ENCODE peak calls at places on chromosomes 2 and 18, in six cellular contexts. T is neural crest cell, H is colonic mucosa, I is OCI-LY7, L is neural progenitor cell, E is epithelial cell of esophagus. U is an unnamed sample.

GRCh38 chr2:110853516-110853915 is 121.1 kb downstream of the ACOXL start:
- DNase-seq in H (peak; percentile 57), T (peak; percentile 43), L (peak; percentile 55), I (peak; percentile 67), E (peak; percentile 44), U (no peak)

GRCh38 chr2:3405876-3406275 is 26.4 kb downstream of the TRAPPC12 start:
- DNase-seq in T (no peak), L (no peak), I (no peak), H (no peak), E (no peak), U (no peak)

GRCh38 chr18:6044773-6045172 is 149.5 kb upstream of the TMEM200C start:
- DNase-seq in H (no peak), L (no peak), I (no peak), E (no peak), T (no peak), U (no peak)

GRCh38 chr18:75341267-75341666 is 86.2 kb downstream of the SMIM21 start:
- DNase-seq in T (no peak), E (no peak), H (no peak), L (peak; percentile 84), I (no peak), U (no peak)

GRCh38 chr2:119693967-119694366 is 15.0 kb downstream of the TMEM177 start:
- DNase-seq in L (no peak), E (no peak), T (no peak), H (no peak), I (no peak), U (no peak)

GRCh38 chr2:102618452-102619413 is 620 bp upstream of the SLC9A2 start:
- DNase-seq in L (peak; percentile 62), I (no peak), H (peak; percentile 79), T (peak; percentile 23), E (no peak), U (no peak)

GRCh38 chr2:64217198-64217869 is 73.1 kb upstream of the PELI1 start:
- DNase-seq in L (no peak), I (no peak), E (no peak), H (no peak), T (no peak), U (no peak)

GRCh38 chr2:78967294-78967693 is 58.2 kb upstream of the REG3G start:
- DNase-seq in E (no peak), T (no peak), H (no peak), I (no peak), L (no peak), U (no peak)

GRCh38 chr18:58856881-58857280 is 7.8 kb upstream of the ZNF532 start:
- DNase-seq in H (no peak), E (peak; percentile 82), L (no peak), T (no peak), I (no peak), U (peak; percentile 58)

GRCh38 chr18:8858888-8859511 is 153.6 kb downstream of the MTCL1 start:
- DNase-seq in E (peak; percentile 98), L (no peak), I (no peak), H (no peak), T (no peak), U (peak; percentile 92)

GRCh38 chr2:46720592-46721185 is 194.9 kb downstream of the MCFD2 start:
- DNase-seq in L (no peak), H (no peak), E (no peak), T (no peak), I (no peak), U (no peak)

GRCh38 chr2:149313512-149313972 is 16.8 kb upstream of the LYPD6 start:
- DNase-seq in H (peak; percentile 36), L (peak; percentile 71), I (peak; percentile 60), E (peak; percentile 75), T (peak; percentile 9), U (peak; percentile 40)

GRCh38 chr2:98601532-98602132 is 6.7 kb downstream of the COA5 start:
- DNase-seq in I (peak; percentile 57), L (peak; percentile 68), E (peak; percentile 54), T (no peak), H (no peak), U (peak; percentile 32)

GRCh38 chr2:110934948-110935347 is 185.8 kb upstream of the BCL2L11 start:
- DNase-seq in E (no peak), H (no peak), L (no peak), T (no peak), I (no peak), U (no peak)

GRCh38 chr18:77993188-77993981 is 743.7 kb downstream of the GALR1 start:
- DNase-seq in E (no peak), H (no peak), I (no peak), T (no peak), L (no peak), U (no peak)

GRCh38 chr2:191218292-191218898 is 26.8 kb upstream of the MYO1B start:
- DNase-seq in H (peak; percentile 73), T (peak; percentile 71), I (peak; percentile 57), E (peak; percentile 86), L (peak; percentile 88), U (peak; percentile 27)

GRCh38 chr2:170221317-170222288 is 43.7 kb downstream of the MYO3B start:
- DNase-seq in E (peak; percentile 86), H (no peak), T (no peak), L (no peak), I (no peak), U (peak; percentile 18)

GRCh38 chr2:11320698-11321492 is 23.5 kb downstream of the ROCK2 start:
- DNase-seq in H (no peak), I (no peak), L (no peak), T (no peak), E (no peak), U (no peak)

GRCh38 chr2:187509667-187510417 is 44.4 kb downstream of the TFPI start:
- DNase-seq in I (no peak), E (no peak), L (no peak), H (no peak), T (no peak), U (no peak)

GRCh38 chr18:58222439-58223125 is 178.6 kb downstream of the NEDD4L start:
- DNase-seq in L (no peak), E (peak; percentile 81), H (no peak), T (no peak), I (no peak), U (no peak)

GRCh38 chr18:25561923-25562322 is 210.0 kb upstream of the ZNF521 start:
- DNase-seq in T (peak; percentile 26), L (peak; percentile 48), I (peak; percentile 59), H (no peak), E (no peak), U (peak; percentile 4)

GRCh38 chr18:52499018-52499417 is 159.0 kb downstream of the DCC start:
- DNase-seq in H (no peak), E (no peak), I (no peak), L (no peak), T (no peak), U (no peak)

GRCh38 chr18:55559735-55560134 is 28.3 kb downstream of the TCF4 start:
- DNase-seq in H (no peak), I (peak; percentile 67), E (no peak), T (no peak), L (no peak), U (no peak)

DNA sequence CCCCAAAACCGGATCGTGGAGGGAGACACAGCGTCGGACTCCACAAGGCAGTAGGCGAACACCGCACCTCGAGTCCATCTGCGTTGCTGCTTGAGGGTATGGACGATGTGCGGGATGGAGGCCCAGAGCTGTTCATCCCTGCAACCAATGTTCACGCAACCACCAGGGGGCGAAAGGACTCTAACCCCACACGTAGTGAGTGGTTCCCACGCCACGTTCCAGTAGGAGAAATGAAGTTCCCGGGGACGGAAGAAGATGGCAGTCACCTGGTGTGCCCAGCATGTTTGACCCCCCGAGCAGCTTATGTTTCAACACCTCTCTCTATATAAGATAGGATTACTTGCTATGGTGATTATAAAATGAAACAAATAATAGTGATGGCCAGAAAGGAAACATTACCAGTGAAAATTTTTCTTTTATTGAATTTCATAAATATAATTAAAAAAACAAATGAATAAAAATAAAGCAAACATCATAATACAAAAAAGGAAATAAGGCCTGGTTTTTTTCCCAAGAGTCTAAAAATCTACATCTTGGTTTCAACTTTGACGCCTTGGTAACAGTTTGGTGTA is 184.3 kb downstream of the SH3BP4 start:
- DNase-seq in E (peak; percentile 76), I (peak; percentile 27), L (peak; percentile 89), T (peak; percentile 85), H (peak; percentile 90), U (peak; percentile 77)
- TF ChIP-seq CTCF in E (peak; percentile 76), I (peak; percentile 74), L (peak; percentile 81), T (peak; percentile 86), H (peak; percentile 75), U (peak; percentile 96)

DNA sequence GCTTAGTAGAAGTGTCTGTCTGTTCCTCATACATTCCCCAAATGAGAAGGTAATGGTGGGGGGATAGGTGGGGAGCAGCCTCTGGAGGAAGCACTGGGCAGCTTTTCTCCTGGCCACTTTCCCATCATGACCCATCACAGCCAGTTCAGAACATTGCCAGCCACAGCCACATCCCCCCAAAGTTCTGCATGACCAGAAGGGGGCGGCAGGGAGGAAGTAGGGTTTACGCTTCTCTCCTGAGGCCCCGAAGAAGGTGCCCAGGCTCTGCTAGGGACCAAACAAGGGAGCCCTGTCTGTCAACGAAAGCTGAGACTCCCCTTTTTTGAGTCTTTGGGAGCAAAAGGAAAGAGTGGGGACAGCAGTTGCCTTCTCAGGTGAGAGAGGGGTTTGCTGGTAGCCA is 7.7 kb downstream of the IGFBP5 start:
- DNase-seq in H (no peak), I (peak; percentile 8), T (no peak), E (no peak), L (peak; percentile 50), U (no peak)
- TF ChIP-seq CTCF in H (no peak), I (peak; percentile 66), T (peak; percentile 49), E (peak; percentile 11), L (peak; percentile 61), U (peak; percentile 63)

GRCh38 chr2:227377461-227378351 is 1.4 kb downstream of the TM4SF20 start:
- DNase-seq in L (no peak), I (no peak), E (no peak), H (no peak), T (no peak), U (peak; percentile 13)
- TF ChIP-seq CTCF in L (no peak), I (peak; percentile 51), E (no peak), H (no peak), T (no peak), U (peak; percentile 47)

DNA sequence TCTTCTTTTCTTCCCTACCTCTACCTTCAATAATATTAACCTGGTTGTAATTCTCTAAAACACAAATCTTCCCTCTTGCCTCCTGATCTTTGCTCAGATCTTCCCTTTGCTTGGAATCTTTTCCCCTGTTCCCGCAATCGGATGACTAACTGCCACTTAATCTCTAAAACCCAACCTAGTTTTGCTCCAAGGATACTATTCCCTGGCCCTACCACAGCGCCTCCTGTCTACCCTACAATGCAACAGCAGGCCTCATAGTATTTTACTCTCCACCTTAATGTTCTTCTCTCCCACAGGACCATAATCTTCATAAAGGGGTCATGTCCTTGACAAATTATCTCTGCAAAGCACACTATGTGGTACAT is 246.8 kb upstream of the TNP1 start:
- DNase-seq in I (no peak), H (no peak), L (peak; percentile 38), T (no peak), E (peak; percentile 61), U (peak; percentile 68)
- TF ChIP-seq CTCF in I (peak; percentile 73), H (no peak), L (peak; percentile 85), T (peak; percentile 54), E (peak; percentile 57), U (peak; percentile 89)

GRCh38 chr2:221372156-221372870 is 199.8 kb downstream of the EPHA4 start:
- DNase-seq in H (no peak), I (no peak), L (peak; percentile 70), T (peak; percentile 10), E (no peak), U (no peak)
- TF ChIP-seq CTCF in H (no peak), I (peak; percentile 27), L (peak; percentile 59), T (peak; percentile 52), E (peak; percentile 5), U (peak; percentile 51)

GRCh38 chr2:167331636-167332232 is 443.5 kb downstream of the XIRP2 start:
- DNase-seq in I (no peak), E (no peak), T (peak; percentile 19), L (peak; percentile 86), H (peak; percentile 27), U (no peak)
- TF ChIP-seq CTCF in I (peak; percentile 43), E (no peak), T (peak; percentile 52), L (peak; percentile 48), H (no peak), U (no peak)

GRCh38 chr2:69173706-69174105 is 160.7 kb downstream of the ANTXR1 start:
- DNase-seq in I (no peak), H (no peak), E (no peak), T (no peak), L (no peak), U (no peak)
- TF ChIP-seq CTCF in I (no peak), H (no peak), E (no peak), T (no peak), L (no peak), U (no peak)

U was measured in HFFc6.